ENCODE peak calls at places on chromosomes 16 and 17, in five cellular contexts. K, U, W, V and S are unnamed samples.

GRCh38 chr17:550041-550398 is 164.6 kb downstream of the VPS53 start:
- DNase-seq in U (no peak), K (no peak), W (no peak), V (no peak), S (no peak)

GRCh38 chr17:7021993-7022778 is 664 bp upstream of the BCL6B start:
- DNase-seq in U (peak; percentile 75), W (no peak), V (peak; percentile 77), K (peak; percentile 92), S (no peak)

GRCh38 chr16:77231047-77231446 is 31.8 kb downstream of the SYCE1L start:
- DNase-seq in K (no peak), U (no peak), W (no peak), V (no peak), S (no peak)

GRCh38 chr17:67358612-67359011 is 7.8 kb downstream of the PSMD12 start:
- DNase-seq in W (no peak), U (no peak), V (no peak), K (no peak), S (no peak)

GRCh38 chr17:41660221-41660711 is 28.4 kb upstream of the EIF1 start:
- DNase-seq in K (no peak), V (no peak), U (no peak), W (no peak), S (no peak)

GRCh38 chr17:29514792-29515191 is 52.0 kb downstream of the ABHD15 start:
- DNase-seq in U (no peak), K (no peak), W (no peak), V (no peak), S (no peak)

GRCh38 chr17:28499366-28499668 is 6.8 kb upstream of the FOXN1 start:
- DNase-seq in W (no peak), U (no peak), K (no peak), V (no peak), S (no peak)

GRCh38 chr16:89506791-89507191 is 1.4 kb upstream of the SPG7 start:
- DNase-seq in U (no peak), K (no peak), W (no peak), V (peak; percentile 18), S (no peak)

GRCh38 chr17:58263773-58264172 is 17.0 kb downstream of the MPO start:
- DNase-seq in V (no peak), U (no peak), W (no peak), K (no peak), S (no peak)

GRCh38 chr17:40779181-40779909 is 3.0 kb downstream of the KRT27 start:
- DNase-seq in W (no peak), V (no peak), K (no peak), U (no peak), S (no peak)

GRCh38 chr17:42456223-42457106 is 2.2 kb upstream of the ATP6V0A1 start:
- DNase-seq in V (peak; percentile 76), U (peak; percentile 62), K (no peak), W (no peak), S (no peak)

GRCh38 chr17:15498107-15498506 is 30.7 kb upstream of the CDRT4 start:
- DNase-seq in K (peak; percentile 36), V (peak; percentile 37), U (peak; percentile 20), W (no peak), S (no peak)

GRCh38 chr16:51989637-51990230 is 557.2 kb downstream of the TOX3 start:
- DNase-seq in K (no peak), W (peak; percentile 60), U (no peak), V (no peak), S (no peak)

GRCh38 chr17:63588797-63589196 is 11.9 kb upstream of the TACO1 start:
- DNase-seq in V (no peak), K (no peak), W (no peak), U (no peak), S (no peak)

GRCh38 chr16:47037396-47037745 is 63.9 kb upstream of the DNAJA2 start:
- DNase-seq in W (no peak), U (no peak), V (peak; percentile 38), K (no peak), S (no peak)

GRCh38 chr17:41098042-41098441 is at the start of gene KRTAP4-8:
- DNase-seq in U (no peak), K (no peak), V (no peak), W (no peak), S (no peak)

DNA sequence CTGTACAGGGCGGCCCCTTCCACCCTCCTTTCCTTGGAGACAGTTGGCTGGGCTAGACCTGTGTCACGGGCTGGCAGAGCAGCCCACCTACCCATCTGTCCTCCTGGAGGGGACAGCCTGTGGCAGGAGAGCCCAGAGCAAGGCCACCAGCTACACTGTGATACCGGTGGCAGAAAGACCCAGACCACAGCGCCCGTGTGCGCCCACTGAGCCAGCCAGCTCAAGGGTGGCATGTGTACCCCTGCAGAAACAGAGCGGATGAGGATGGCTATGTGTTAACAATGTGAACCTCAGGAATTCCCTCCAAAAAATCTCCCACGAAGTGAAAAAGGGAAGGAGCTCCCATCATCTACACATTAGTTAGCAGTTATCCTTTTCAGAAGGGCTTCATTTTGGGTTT is 7.1 kb downstream of the HBQ1 start:
- DNase-seq in V (no peak), U (no peak), W (no peak), K (no peak), S (no peak)
- H3K36me3 ChIP-seq in V (peaks cover 76% of the 10 kb centered on the region), U (peaks cover 62% of the 10 kb centered on the region), W (peaks cover 29% of the 10 kb centered on the region), K (peaks cover 16% of the 10 kb centered on the region), S (peaks cover 3% of the 10 kb centered on the region)

DNA sequence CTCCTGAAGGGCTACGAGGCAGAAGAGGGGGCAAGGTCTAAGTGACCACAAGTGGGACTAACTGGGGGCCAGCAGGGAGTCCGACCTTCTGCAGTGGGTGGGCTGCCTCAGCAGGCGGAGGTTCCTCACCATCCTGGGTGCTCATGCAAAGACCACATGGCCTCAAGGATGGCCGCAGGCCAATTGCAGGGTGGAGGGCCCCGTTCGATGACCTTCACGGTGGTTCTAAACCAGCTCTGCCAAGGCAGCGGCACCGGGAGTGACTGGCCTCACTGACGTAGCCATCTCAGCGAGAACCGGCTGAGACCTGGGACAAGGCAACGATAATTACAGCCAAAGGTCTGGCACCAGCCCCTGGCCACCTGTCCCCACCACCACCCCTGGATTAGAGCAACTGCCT is 5.7 kb downstream of the SMIM5 start:
- DNase-seq in V (no peak), U (no peak), K (no peak), W (no peak), S (no peak)
- H3K36me3 ChIP-seq in V (peaks cover 21% of the 10 kb centered on the region), U (peaks cover 3% of the 10 kb centered on the region), K (no peaks in the 10 kb centered on the region), W (peaks cover 18% of the 10 kb centered on the region), S (no peaks in the 10 kb centered on the region)

DNA sequence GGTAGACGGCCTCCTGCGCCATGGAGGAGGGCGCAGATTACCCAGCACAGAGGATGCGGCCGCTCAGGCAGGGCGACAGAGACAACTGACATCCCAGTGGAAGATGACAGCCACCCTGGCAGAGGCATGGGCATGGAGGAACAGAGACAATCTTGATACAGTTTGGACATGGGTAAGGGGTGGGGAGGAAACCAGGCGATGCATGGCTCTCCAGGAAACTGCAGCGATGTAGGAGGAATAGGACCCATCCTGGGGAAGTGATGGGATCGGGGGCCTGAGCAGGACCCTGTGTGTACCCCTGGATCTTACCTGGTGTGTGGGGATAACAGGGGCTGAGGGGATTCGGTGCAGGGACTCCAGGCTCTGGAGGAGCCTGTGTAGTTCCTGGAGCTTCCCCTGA is 4.6 kb downstream of the OSBPL7 start:
- DNase-seq in U (no peak), K (no peak), W (no peak), V (no peak), S (no peak)
- H3K36me3 ChIP-seq in U (peaks cover 44% of the 10 kb centered on the region), K (peaks cover 4% of the 10 kb centered on the region), W (no peaks in the 10 kb centered on the region), V (peaks cover 12% of the 10 kb centered on the region), S (no peaks in the 10 kb centered on the region)

DNA sequence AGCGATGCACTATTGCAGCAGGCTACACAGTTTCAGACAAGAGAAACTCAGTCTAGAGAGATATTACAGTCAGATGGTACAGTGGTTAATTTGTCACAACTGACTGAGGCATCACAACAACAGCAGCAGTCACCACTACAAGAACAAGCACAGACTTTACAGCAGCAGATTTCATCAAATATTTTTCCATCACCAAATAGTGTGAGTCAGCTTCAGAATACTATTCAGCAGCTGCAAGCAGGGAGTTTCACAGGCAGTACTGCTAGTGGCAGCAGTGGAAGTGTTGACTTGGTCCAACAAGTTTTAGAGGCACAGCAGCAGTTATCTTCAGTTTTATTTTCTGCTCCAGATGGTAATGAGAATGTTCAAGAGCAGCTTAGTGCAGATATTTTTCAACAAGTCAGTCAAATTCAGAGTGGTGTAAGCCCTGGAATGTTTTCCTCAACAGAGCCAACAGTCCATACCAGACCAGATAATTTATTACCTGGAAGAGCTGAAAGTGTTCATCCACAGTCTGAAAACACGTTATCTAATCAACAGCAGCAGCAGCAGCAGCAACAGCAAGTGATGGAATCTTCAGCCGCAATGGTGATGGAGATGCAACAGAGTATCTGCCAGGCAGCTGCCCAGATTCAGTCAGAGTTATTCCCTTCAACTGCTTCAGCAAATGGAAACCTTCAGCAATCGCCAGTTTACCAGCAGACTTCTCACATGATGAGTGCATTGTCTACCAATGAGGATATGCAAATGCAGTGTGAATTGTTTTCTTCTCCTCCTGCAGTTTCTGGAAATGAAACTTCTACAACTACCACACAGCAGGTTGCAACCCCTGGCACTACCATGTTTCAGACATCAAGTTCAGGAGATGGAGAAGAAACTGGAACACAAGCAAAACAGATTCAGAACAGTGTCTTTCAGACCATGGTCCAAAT is 34.1 kb downstream of the NQO1 start:
- DNase-seq in V (peak; percentile 35), W (no peak), K (no peak), U (no peak), S (no peak)
- H3K36me3 ChIP-seq in V (peaks cover 68% of the 10 kb centered on the region), W (peaks cover 31% of the 10 kb centered on the region), K (peaks cover 86% of the 10 kb centered on the region), U (peaks cover 71% of the 10 kb centered on the region), S (peaks cover 2% of the 10 kb centered on the region)

GRCh38 chr17:81703747-81704654 is 834 bp downstream of the MRPL12 start:
- DNase-seq in U (peak; percentile 31), K (no peak), V (peak; percentile 37), W (no peak), S (no peak)

GRCh38 chr17:81702934-81703746 is at the start of gene MRPL12:
- DNase-seq in W (no peak), V (peak; percentile 99), K (peak; percentile 100), U (peak; percentile 83), S (peak; percentile 65)

GRCh38 chr17:81697261-81698044 is 5.7 kb upstream of the MRPL12 start:
- DNase-seq in V (no peak), K (no peak), W (no peak), U (no peak), S (no peak)

GRCh38 chr17:81701288-81702071 is 1.7 kb upstream of the MRPL12 start:
- DNase-seq in K (no peak), W (no peak), U (peak; percentile 35), V (peak; percentile 65), S (no peak)

DNA sequence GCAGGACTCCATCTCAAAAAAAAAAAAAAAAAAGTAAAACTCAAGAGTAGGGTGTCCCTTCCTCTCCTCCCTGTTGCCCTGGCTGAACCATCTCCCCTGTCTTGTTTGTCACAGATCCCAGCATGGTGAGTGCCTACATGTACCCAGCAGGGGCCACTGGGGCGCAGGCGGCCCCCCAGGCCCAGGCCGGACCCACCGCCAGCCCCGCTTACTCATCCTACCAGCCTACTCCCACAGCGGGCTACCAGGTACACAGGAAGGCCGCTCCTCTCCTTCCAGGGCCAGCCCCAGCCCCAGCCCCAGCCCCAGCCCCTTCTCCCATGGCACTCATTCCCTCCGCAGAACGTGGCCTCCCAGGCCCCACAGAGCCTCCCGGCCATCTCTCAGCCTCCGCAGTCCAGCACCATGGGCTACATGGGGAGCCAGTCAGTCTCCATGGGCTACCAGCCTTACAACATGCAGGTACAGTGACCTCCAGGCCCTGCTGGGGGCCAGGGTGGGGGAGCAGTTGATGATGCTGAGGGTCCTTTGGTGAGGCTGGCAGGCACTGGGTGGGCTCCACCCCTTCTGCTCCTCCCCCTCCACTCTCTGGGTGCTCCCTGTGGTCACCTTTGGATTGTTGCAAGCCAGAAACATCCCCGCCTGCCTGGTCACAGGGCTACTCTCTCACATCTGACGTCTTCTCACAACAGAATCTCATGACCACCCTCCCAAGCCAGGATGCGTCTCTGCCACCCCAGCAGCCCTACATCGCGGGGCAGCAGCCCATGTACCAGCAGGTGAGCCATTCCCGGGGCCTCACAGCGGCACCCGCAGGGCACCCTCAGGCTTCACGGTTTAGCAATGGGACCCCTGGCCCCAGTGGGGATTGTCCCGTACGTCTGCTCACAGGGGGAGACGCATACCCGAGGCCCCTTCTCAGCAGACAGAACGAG is 2.5 kb upstream of the MRPL12 start:
- DNase-seq in K (no peak), W (no peak), U (no peak), V (no peak), S (no peak)
- H3K36me3 ChIP-seq in K (peaks cover 63% of the 10 kb centered on the region), W (peaks cover 42% of the 10 kb centered on the region), U (peaks cover 80% of the 10 kb centered on the region), V (peaks cover 91% of the 10 kb centered on the region), S (peaks cover 7% of the 10 kb centered on the region)